ENCODE peak calls at places on chromosomes 1 and 21, in five cellular contexts. P is H7; Z is esophagus squamous epithelium; T is AG04450; I is CD8-positive, alpha-beta T cell. B is an unnamed sample. For H3K27me3, the result is how much of the 10 kb centered on the place peaks cover.

GRCh38 chr1:87905651-87906050 is 577.0 kb downstream of the LMO4 start:
- DNase-seq in P (no peak), Z (no peak), T (no peak), I (no peak), B (no peak)

GRCh38 chr21:43588957-43589356 is 70.3 kb downstream of the HSF2BP start:
- DNase-seq in P (no peak), Z (no peak), T (no peak), I (no peak), B (no peak)

GRCh38 chr21:45788198-45788597 is 144.7 kb downstream of the PCBP3 start:
- DNase-seq in P (peak), Z (no peak), T (no peak), I (no peak), B (no peak)

GRCh38 chr1:114745351-114745750 is 12.4 kb downstream of the CSDE1 start:
- DNase-seq in P (no peak), Z (no peak), T (no peak), I (no peak), B (no peak)

GRCh38 chr1:167262820-167263219 is 42.1 kb downstream of the POU2F1 start:
- DNase-seq in P (no peak), Z (no peak), T (no peak), I (no peak), B (no peak)

GRCh38 chr1:26730695-26731094 is 34.9 kb downstream of the ARID1A start:
- DNase-seq in P (no peak), Z (no peak), T (peak), I (no peak), B (no peak)

GRCh38 chr1:229621663-229622062 is 4.3 kb downstream of the TAF5L start:
- DNase-seq in P (no peak), Z (no peak), T (no peak), I (no peak), B (no peak)

GRCh38 chr1:206556748-206557635 is 49.7 kb downstream of the RASSF5 start:
- DNase-seq in P (peak), Z (peak), T (no peak), I (peak), B (peak)

GRCh38 chr1:55402117-55402516 is 187.0 kb upstream of the USP24 start:
- DNase-seq in P (no peak), Z (no peak), T (no peak), I (no peak), B (no peak)

GRCh38 chr1:196399713-196400112 is 208.5 kb downstream of the KCNT2 start:
- DNase-seq in P (no peak), Z (no peak), T (no peak), I (no peak), B (no peak)

GRCh38 chr1:234533034-234533571 is 54.1 kb upstream of the TARBP1 start:
- DNase-seq in P (no peak), Z (no peak), T (peak), I (no peak), B (no peak)

GRCh38 chr21:45496151-45496967 is 45.9 kb downstream of the SLC19A1 start:
- DNase-seq in P (no peak), Z (no peak), T (no peak), I (no peak), B (no peak)

GRCh38 chr1:62466982-62467532 is 30.2 kb downstream of the USP1 start:
- DNase-seq in P (no peak), Z (no peak), T (no peak), I (no peak), B (no peak)

GRCh38 chr1:216422821-216423529 is at the start of gene USH2A:
- DNase-seq in P (no peak), Z (no peak), T (no peak), I (no peak), B (peak)

GRCh38 chr1:46613661-46614603 is 2.7 kb downstream of the MOB3C start:
- DNase-seq in P (peak), Z (peak), T (peak), I (peak), B (peak)
- H3K4me3 ChIP-seq in P (peak), Z (peak), T (peak), I (peak), B (no peak)

GRCh38 chr1:160862151-160863061 is at the start of gene CD244:
- DNase-seq in P (peak), Z (no peak), T (no peak), I (peak), B (peak)
- H3K27me3 ChIP-seq in P (under half), Z (under half), T (under half), I (under half), B (under half)

GRCh38 chr1:205449750-205450443 is 5.9 kb downstream of the BLACAT1 start:
- DNase-seq in P (peak), Z (no peak), T (no peak), I (no peak), B (peak)
- H3K4me3 ChIP-seq in P (peak), Z (peak), T (peak), I (no peak), B (peak)

GRCh38 chr1:18263547-18264130 is 156.0 kb downstream of the IGSF21 start:
- DNase-seq in P (no peak), Z (no peak), T (no peak), I (no peak), B (no peak)

GRCh38 chr1:18265641-18266040 is 158.0 kb downstream of the IGSF21 start:
- DNase-seq in P (no peak), Z (no peak), T (no peak), I (no peak), B (no peak)

GRCh38 chr1:18266391-18266790 is 158.8 kb downstream of the IGSF21 start:
- DNase-seq in P (no peak), Z (no peak), T (no peak), I (no peak), B (no peak)

GRCh38 chr1:18262726-18263125 is 155.1 kb downstream of the IGSF21 start:
- DNase-seq in P (peak), Z (no peak), T (no peak), I (no peak), B (no peak)

DNA sequence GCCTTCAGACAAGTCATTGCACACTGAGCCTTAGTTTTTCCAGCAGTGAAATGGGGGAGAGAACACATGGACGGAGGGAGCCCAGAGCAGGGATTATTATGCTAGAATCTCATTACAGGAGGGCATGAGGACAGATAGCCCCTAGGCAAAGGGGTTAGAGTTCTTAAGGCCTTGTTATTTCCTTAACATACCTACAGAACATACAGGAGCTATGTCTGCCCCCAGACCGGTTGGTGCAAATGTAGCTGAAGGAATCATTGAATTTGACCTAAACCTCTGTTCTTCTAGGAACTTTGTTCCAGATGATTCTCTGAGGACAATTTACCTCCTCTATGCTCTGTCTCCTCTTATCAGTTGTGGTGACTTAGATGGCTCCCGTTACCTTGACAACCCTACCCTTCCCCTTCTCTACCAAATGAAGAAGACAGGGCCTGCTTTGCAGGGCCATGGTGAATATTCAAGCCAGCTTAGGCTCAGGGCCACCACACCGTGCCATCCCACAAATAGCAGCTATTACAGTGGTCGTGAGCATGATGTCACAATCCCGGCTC is 156.9 kb downstream of the IGSF21 start:
- DNase-seq in P (no peak), Z (no peak), T (no peak), I (no peak), B (no peak)
- H3K27me3 ChIP-seq in P (under half), Z (under half), T (under half), I (under half), B (under half)

DNA sequence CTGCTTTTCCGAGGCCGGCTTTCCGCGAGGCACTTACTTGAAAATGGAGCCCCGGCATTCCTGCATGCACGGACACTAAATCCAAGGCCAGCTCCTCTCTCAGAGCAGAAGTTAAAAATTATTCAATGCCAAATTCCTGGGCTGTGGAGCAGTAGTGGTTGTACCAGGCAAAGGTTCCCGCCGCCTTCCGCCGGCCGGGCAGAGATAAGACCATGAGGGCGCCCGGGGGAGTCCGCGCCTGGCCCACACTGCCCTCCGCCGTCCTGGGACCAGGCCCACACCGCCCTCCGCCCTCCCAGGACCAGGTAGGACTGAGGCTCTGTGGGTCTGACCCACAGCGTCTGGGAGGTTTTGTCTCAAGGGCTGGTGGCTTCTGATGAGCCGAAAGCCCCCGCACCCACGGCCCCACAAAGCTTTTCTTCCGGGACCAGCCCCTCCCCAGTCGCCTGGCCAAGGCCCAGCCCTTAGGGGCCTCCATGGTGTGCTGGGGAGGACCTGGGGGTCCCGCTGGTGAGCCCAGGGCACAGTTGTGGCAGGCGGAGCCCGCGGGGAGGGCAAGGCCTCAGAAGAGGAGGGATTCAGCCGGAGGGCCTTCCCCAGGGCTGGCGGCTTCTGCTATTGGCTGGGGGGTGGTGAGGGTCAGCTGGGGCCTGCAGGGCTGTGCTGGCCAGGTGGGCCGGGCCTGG is 12.7 kb upstream of the C1orf159 start:
- DNase-seq in P (no peak), Z (no peak), T (no peak), I (no peak), B (no peak)
- H3K4me3 ChIP-seq in P (no peak), Z (no peak), T (no peak), I (no peak), B (peak)